ENCODE peak calls at places on chromosome 3, in nine cellular contexts. W is stimulated activated CD8-positive, alpha-beta memory T cell treated with anti-CD3 and anti-CD28 coated beads, Interleukin-7, amount 100 ng/mL, for 1 hour; J is HT1080; R is cortex of kidney; L is EL; M is LoVo; T is activated CD4-positive, alpha-beta T cell treated with anti-CD3 and anti-CD28 coated beads, Interleukin-2, amount 50 U/mL, for 24 hours; N is choroid plexus epithelial cell; S is esophagus squamous epithelium. G is an unnamed sample.

GRCh38 chr3:88231207-88231606 is 81.4 kb downstream of the C3orf38 start:
- DNase-seq in W (no peak), N (peak), M (peak), R (no peak), L (no peak), S (no peak), J (peak), T (no peak), G (no peak)

GRCh38 chr3:20683912-20684311 is 497.9 kb upstream of the SGO1 start:
- DNase-seq in J (peak), N (peak), R (no peak), T (no peak), W (no peak), S (no peak), M (no peak), L (peak), G (no peak)

GRCh38 chr3:49471856-49472495 is 1.9 kb downstream of the DAG1 start:
- DNase-seq in J (no peak), T (no peak), S (no peak), R (no peak), N (no peak), L (peak), W (no peak), M (no peak), G (no peak)

GRCh38 chr3:129197341-129197740 is 13.6 kb upstream of the CNBP start:
- DNase-seq in J (no peak), S (no peak), N (peak), L (no peak), M (no peak), R (no peak), T (no peak), W (no peak), G (peak)

GRCh38 chr3:192991351-192991750 is 73.7 kb upstream of the MB21D2 start:
- DNase-seq in J (no peak), N (no peak), L (no peak), T (no peak), S (no peak), R (no peak), M (no peak), W (no peak), G (no peak)

GRCh38 chr3:159191454-159191853 is 389.6 kb downstream of the MFSD1 start:
- DNase-seq in N (peak), R (no peak), T (no peak), J (peak), S (no peak), W (no peak), M (peak), L (peak), G (no peak)

GRCh38 chr3:12663311-12663935 is 494 bp downstream of the RAF1 start:
- DNase-seq in R (no peak), L (peak), S (no peak), J (peak), W (no peak), M (peak), T (peak), N (no peak), G (peak)

GRCh38 chr3:173796865-173797264 is 399.3 kb downstream of the NLGN1 start:
- DNase-seq in W (no peak), R (no peak), N (no peak), L (no peak), T (no peak), M (no peak), S (no peak), J (no peak), G (no peak)

GRCh38 chr3:120072867-120073525 is 21.3 kb downstream of the GSK3B start:
- DNase-seq in T (no peak), L (no peak), S (no peak), M (no peak), W (no peak), J (no peak), R (no peak), N (no peak), G (no peak)

GRCh38 chr3:183779896-183780450 is 45.4 kb downstream of the MAP6D1 start:
- DNase-seq in M (no peak), S (no peak), N (peak), R (no peak), L (no peak), J (no peak), W (no peak), T (no peak), G (no peak)

G was measured in LNCaP clone FGC.